ENCODE peak calls at places on chromosome 17, in four cellular contexts. N is activated effector memory CD4-positive, alpha-beta T cell treated with Interleukin-2 at 50 U/mL for 16 hours; R is HCT116; G is NCI-H1417. B is an unnamed sample.

GRCh38 chr17:56867948-56868376 is 34.0 kb downstream of the DGKE start:
- DNase-seq in N (no peak), R (no peak), G (no peak), B (no peak)

GRCh38 chr17:954431-955164 is 25.0 kb downstream of the NXN start:
- DNase-seq in N (no peak), R (no peak), G (no peak), B (no peak)

GRCh38 chr17:38605852-38606645 is at the start of gene SRCIN1:
- DNase-seq in N (peak; percentile 25), R (no peak), G (peak; percentile 90), B (peak; percentile 25)

GRCh38 chr17:32813021-32813420 is 63.9 kb downstream of the MYO1D start:
- DNase-seq in N (no peak), R (no peak), G (no peak), B (no peak)

GRCh38 chr17:489758-490329 is 137.2 kb upstream of the RPH3AL start:
- DNase-seq in N (peak; percentile 68), R (no peak), G (no peak), B (peak; percentile 77)

GRCh38 chr17:45834471-45835396 is 9.9 kb upstream of the SPPL2C start:
- DNase-seq in N (no peak), R (no peak), G (no peak), B (no peak)

GRCh38 chr17:33668516-33668915 is 375.4 kb upstream of the ASIC2 start:
- DNase-seq in N (no peak), R (no peak), G (no peak), B (no peak)

GRCh38 chr17:49554694-49555494 is 20.8 kb upstream of the NXPH3 start:
- DNase-seq in N (no peak), R (no peak), G (no peak), B (no peak)

GRCh38 chr17:79834575-79835469 is 4.4 kb downstream of the CBX4 start:
- DNase-seq in N (no peak), R (no peak), G (no peak), B (peak; percentile 36)

GRCh38 chr17:7213895-7214299 is 5.7 kb downstream of the DLG4 start:
- DNase-seq in N (no peak), R (peak; percentile 72), G (peak; percentile 84), B (peak; percentile 63)

GRCh38 chr17:72266099-72266852 is 145.5 kb downstream of the SOX9 start:
- DNase-seq in N (no peak), R (no peak), G (peak; percentile 27), B (no peak)

GRCh38 chr17:36859003-36859300 is 78.3 kb upstream of the LHX1 start:
- DNase-seq in N (no peak), R (no peak), G (no peak), B (no peak)

GRCh38 chr17:27778193-27778592 is 22.1 kb downstream of the NOS2 start:
- DNase-seq in N (no peak), R (no peak), G (no peak), B (no peak)

GRCh38 chr17:34400301-34400931 is 37.4 kb upstream of the CCL1 start:
- DNase-seq in N (no peak), R (no peak), G (no peak), B (no peak)

GRCh38 chr17:59694344-59694743 is 12.9 kb downstream of the PTRH2 start:
- DNase-seq in N (no peak), R (no peak), G (no peak), B (no peak)

GRCh38 chr17:68020451-68020779 is 15.1 kb upstream of the KPNA2 start:
- DNase-seq in N (no peak), R (no peak), G (no peak), B (no peak)

GRCh38 chr17:75096082-75096625 is 8.4 kb downstream of the SLC16A5 start:
- DNase-seq in N (no peak), R (peak; percentile 95), G (no peak), B (no peak)

GRCh38 chr17:38465420-38466345 is 37.4 kb downstream of the ARHGAP23 start:
- DNase-seq in N (no peak), R (no peak), G (no peak), B (no peak)

GRCh38 chr17:78915872-78916632 is 9.1 kb downstream of the TIMP2 start:
- DNase-seq in N (no peak), R (peak; percentile 33), G (no peak), B (no peak)

GRCh38 chr17:42050360-42051012 is at the start of gene C17orf113:
- DNase-seq in N (peak; percentile 27), R (no peak), G (peak; percentile 46), B (no peak)